ENCODE peak calls at places on chromosome 6, in nine cellular contexts. One of them, this sample, is unnamed.

GRCh38 chr6:147177286-147177685 is 26.9 kb upstream of the STXBP5 start:
- DNase-seq in psoas muscle: no peak
- DNase-seq in GOT3: no peak
- DNase-seq in pancreas: no peak
- DNase-seq in T1000: no peak
- DNase-seq in activated T-helper 9 cell treated with anti-CD3 and anti-CD28 coated beads, Interleukin-2, amount 50 U/mL, for 16 hours: no peak
- DNase-seq in HuH-7: no peak
- DNase-seq in kidney glomerular epithelial cell: no peak
- DNase-seq in omental fat pad: no peak
- DNase-seq in this sample: no peak

GRCh38 chr6:160919713-160920112 is 71.9 kb upstream of the MAP3K4 start:
- DNase-seq in psoas muscle: no peak
- DNase-seq in GOT3: no peak
- DNase-seq in pancreas: no peak
- DNase-seq in T1000: no peak
- DNase-seq in activated T-helper 9 cell treated with anti-CD3 and anti-CD28 coated beads, Interleukin-2, amount 50 U/mL, for 16 hours: no peak
- DNase-seq in HuH-7: no peak
- DNase-seq in kidney glomerular epithelial cell: peak
- DNase-seq in omental fat pad: no peak
- DNase-seq in this sample: peak

GRCh38 chr6:143058987-143059386 is 1.7 kb upstream of the AIG1 start:
- DNase-seq in psoas muscle: no peak
- DNase-seq in GOT3: no peak
- DNase-seq in pancreas: no peak
- DNase-seq in T1000: no peak
- DNase-seq in activated T-helper 9 cell treated with anti-CD3 and anti-CD28 coated beads, Interleukin-2, amount 50 U/mL, for 16 hours: no peak
- DNase-seq in HuH-7: no peak
- DNase-seq in kidney glomerular epithelial cell: no peak
- DNase-seq in omental fat pad: no peak
- DNase-seq in this sample: no peak

GRCh38 chr6:31621991-31622390 is 1.5 kb downstream of the PRRC2A start:
- DNase-seq in psoas muscle: no peak
- DNase-seq in GOT3: no peak
- DNase-seq in pancreas: no peak
- DNase-seq in T1000: no peak
- DNase-seq in activated T-helper 9 cell treated with anti-CD3 and anti-CD28 coated beads, Interleukin-2, amount 50 U/mL, for 16 hours: no peak
- DNase-seq in HuH-7: no peak
- DNase-seq in kidney glomerular epithelial cell: no peak
- DNase-seq in omental fat pad: no peak
- DNase-seq in this sample: no peak

GRCh38 chr6:108737594-108738546 is 110.4 kb upstream of the ARMC2 start:
- DNase-seq in psoas muscle: peak
- DNase-seq in GOT3: peak
- DNase-seq in pancreas: no peak
- DNase-seq in T1000: peak
- DNase-seq in activated T-helper 9 cell treated with anti-CD3 and anti-CD28 coated beads, Interleukin-2, amount 50 U/mL, for 16 hours: no peak
- DNase-seq in HuH-7: no peak
- DNase-seq in kidney glomerular epithelial cell: peak
- DNase-seq in omental fat pad: peak
- DNase-seq in this sample: no peak

GRCh38 chr6:147508073-147508870 is at the start of gene SAMD5:
- DNase-seq in psoas muscle: peak
- DNase-seq in GOT3: no peak
- DNase-seq in pancreas: peak
- DNase-seq in T1000: peak
- DNase-seq in activated T-helper 9 cell treated with anti-CD3 and anti-CD28 coated beads, Interleukin-2, amount 50 U/mL, for 16 hours: no peak
- DNase-seq in HuH-7: peak
- DNase-seq in kidney glomerular epithelial cell: peak
- DNase-seq in omental fat pad: no peak
- DNase-seq in this sample: peak

GRCh38 chr6:22343864-22344263 is 47.0 kb upstream of the PRL start:
- DNase-seq in psoas muscle: no peak
- DNase-seq in GOT3: no peak
- DNase-seq in pancreas: no peak
- DNase-seq in T1000: no peak
- DNase-seq in activated T-helper 9 cell treated with anti-CD3 and anti-CD28 coated beads, Interleukin-2, amount 50 U/mL, for 16 hours: no peak
- DNase-seq in HuH-7: no peak
- DNase-seq in kidney glomerular epithelial cell: no peak
- DNase-seq in omental fat pad: no peak
- DNase-seq in this sample: no peak

GRCh38 chr6:46410330-46410953 is 80.8 kb downstream of the RCAN2 start:
- DNase-seq in psoas muscle: no peak
- DNase-seq in GOT3: no peak
- DNase-seq in pancreas: peak
- DNase-seq in T1000: no peak
- DNase-seq in activated T-helper 9 cell treated with anti-CD3 and anti-CD28 coated beads, Interleukin-2, amount 50 U/mL, for 16 hours: no peak
- DNase-seq in HuH-7: peak
- DNase-seq in kidney glomerular epithelial cell: peak
- DNase-seq in omental fat pad: no peak
- DNase-seq in this sample: peak

GRCh38 chr6:11428351-11428750 is 109.2 kb upstream of the TMEM170B start:
- DNase-seq in psoas muscle: no peak
- DNase-seq in GOT3: no peak
- DNase-seq in pancreas: no peak
- DNase-seq in T1000: no peak
- DNase-seq in activated T-helper 9 cell treated with anti-CD3 and anti-CD28 coated beads, Interleukin-2, amount 50 U/mL, for 16 hours: no peak
- DNase-seq in HuH-7: no peak
- DNase-seq in kidney glomerular epithelial cell: peak
- DNase-seq in omental fat pad: no peak
- DNase-seq in this sample: no peak

GRCh38 chr6:4861564-4861963 is 85.4 kb downstream of the CDYL start:
- DNase-seq in psoas muscle: no peak
- DNase-seq in GOT3: no peak
- DNase-seq in pancreas: no peak
- DNase-seq in T1000: no peak
- DNase-seq in activated T-helper 9 cell treated with anti-CD3 and anti-CD28 coated beads, Interleukin-2, amount 50 U/mL, for 16 hours: no peak
- DNase-seq in HuH-7: no peak
- DNase-seq in kidney glomerular epithelial cell: no peak
- DNase-seq in omental fat pad: no peak
- DNase-seq in this sample: no peak

GRCh38 chr6:133432021-133432989 is 191.1 kb downstream of the EYA4 start:
- DNase-seq in psoas muscle: peak
- DNase-seq in GOT3: no peak
- DNase-seq in pancreas: no peak
- DNase-seq in T1000: no peak
- DNase-seq in activated T-helper 9 cell treated with anti-CD3 and anti-CD28 coated beads, Interleukin-2, amount 50 U/mL, for 16 hours: no peak
- DNase-seq in HuH-7: no peak
- DNase-seq in kidney glomerular epithelial cell: no peak
- DNase-seq in omental fat pad: no peak
- DNase-seq in this sample: no peak

GRCh38 chr6:105087571-105088211 is 92.1 kb downstream of the POPDC3 start:
- DNase-seq in psoas muscle: no peak
- DNase-seq in GOT3: no peak
- DNase-seq in pancreas: no peak
- DNase-seq in T1000: no peak
- DNase-seq in activated T-helper 9 cell treated with anti-CD3 and anti-CD28 coated beads, Interleukin-2, amount 50 U/mL, for 16 hours: no peak
- DNase-seq in HuH-7: no peak
- DNase-seq in kidney glomerular epithelial cell: peak
- DNase-seq in omental fat pad: no peak
- DNase-seq in this sample: no peak

GRCh38 chr6:40042232-40042631 is 108.0 kb upstream of the MOCS1 start:
- DNase-seq in psoas muscle: no peak
- DNase-seq in GOT3: no peak
- DNase-seq in pancreas: no peak
- DNase-seq in T1000: no peak
- DNase-seq in activated T-helper 9 cell treated with anti-CD3 and anti-CD28 coated beads, Interleukin-2, amount 50 U/mL, for 16 hours: no peak
- DNase-seq in HuH-7: no peak
- DNase-seq in kidney glomerular epithelial cell: no peak
- DNase-seq in omental fat pad: no peak
- DNase-seq in this sample: no peak

GRCh38 chr6:106098383-106099234 is 12.5 kb downstream of the PRDM1 start:
- DNase-seq in psoas muscle: no peak
- DNase-seq in GOT3: no peak
- DNase-seq in pancreas: peak
- DNase-seq in T1000: no peak
- DNase-seq in activated T-helper 9 cell treated with anti-CD3 and anti-CD28 coated beads, Interleukin-2, amount 50 U/mL, for 16 hours: peak
- DNase-seq in HuH-7: no peak
- DNase-seq in kidney glomerular epithelial cell: no peak
- DNase-seq in omental fat pad: no peak
- DNase-seq in this sample: peak

GRCh38 chr6:2147737-2148448 is 97.5 kb downstream of the GMDS start:
- DNase-seq in psoas muscle: no peak
- DNase-seq in GOT3: no peak
- DNase-seq in pancreas: no peak
- DNase-seq in T1000: no peak
- DNase-seq in activated T-helper 9 cell treated with anti-CD3 and anti-CD28 coated beads, Interleukin-2, amount 50 U/mL, for 16 hours: no peak
- DNase-seq in HuH-7: no peak
- DNase-seq in kidney glomerular epithelial cell: no peak
- DNase-seq in omental fat pad: no peak
- DNase-seq in this sample: no peak

GRCh38 chr6:45830441-45831139 is 185.1 kb downstream of the CLIC5 start:
- DNase-seq in psoas muscle: no peak
- DNase-seq in GOT3: no peak
- DNase-seq in pancreas: no peak
- DNase-seq in T1000: no peak
- DNase-seq in activated T-helper 9 cell treated with anti-CD3 and anti-CD28 coated beads, Interleukin-2, amount 50 U/mL, for 16 hours: peak
- DNase-seq in HuH-7: no peak
- DNase-seq in kidney glomerular epithelial cell: no peak
- DNase-seq in omental fat pad: no peak
- DNase-seq in this sample: no peak

GRCh38 chr6:155174576-155175174 is 89.1 kb upstream of the CLDN20 start:
- DNase-seq in psoas muscle: no peak
- DNase-seq in GOT3: no peak
- DNase-seq in pancreas: peak
- DNase-seq in T1000: peak
- DNase-seq in activated T-helper 9 cell treated with anti-CD3 and anti-CD28 coated beads, Interleukin-2, amount 50 U/mL, for 16 hours: peak
- DNase-seq in HuH-7: peak
- DNase-seq in kidney glomerular epithelial cell: peak
- DNase-seq in omental fat pad: no peak
- DNase-seq in this sample: no peak

GRCh38 chr6:11538049-11538798 is 675 bp downstream of the TMEM170B start:
- DNase-seq in psoas muscle: peak
- DNase-seq in GOT3: no peak
- DNase-seq in pancreas: peak
- DNase-seq in T1000: no peak
- DNase-seq in activated T-helper 9 cell treated with anti-CD3 and anti-CD28 coated beads, Interleukin-2, amount 50 U/mL, for 16 hours: peak
- DNase-seq in HuH-7: peak
- DNase-seq in kidney glomerular epithelial cell: no peak
- DNase-seq in omental fat pad: no peak
- DNase-seq in this sample: peak

GRCh38 chr6:56055066-56055465 is 179.7 kb upstream of the BMP5 start:
- DNase-seq in psoas muscle: no peak
- DNase-seq in GOT3: no peak
- DNase-seq in pancreas: no peak
- DNase-seq in T1000: no peak
- DNase-seq in activated T-helper 9 cell treated with anti-CD3 and anti-CD28 coated beads, Interleukin-2, amount 50 U/mL, for 16 hours: no peak
- DNase-seq in HuH-7: no peak
- DNase-seq in kidney glomerular epithelial cell: no peak
- DNase-seq in omental fat pad: no peak
- DNase-seq in this sample: no peak

GRCh38 chr6:106411034-106411433 is 50.5 kb downstream of the CRYBG1 start:
- DNase-seq in psoas muscle: no peak
- DNase-seq in GOT3: no peak
- DNase-seq in pancreas: no peak
- DNase-seq in T1000: no peak
- DNase-seq in activated T-helper 9 cell treated with anti-CD3 and anti-CD28 coated beads, Interleukin-2, amount 50 U/mL, for 16 hours: no peak
- DNase-seq in HuH-7: peak
- DNase-seq in kidney glomerular epithelial cell: no peak
- DNase-seq in omental fat pad: no peak
- DNase-seq in this sample: no peak

GRCh38 chr6:24494726-24495515 is at the start of gene ALDH5A1:
- DNase-seq in psoas muscle: peak
- DNase-seq in GOT3: peak
- DNase-seq in pancreas: peak
- DNase-seq in T1000: peak
- DNase-seq in activated T-helper 9 cell treated with anti-CD3 and anti-CD28 coated beads, Interleukin-2, amount 50 U/mL, for 16 hours: peak
- DNase-seq in HuH-7: peak
- DNase-seq in kidney glomerular epithelial cell: peak
- DNase-seq in omental fat pad: no peak
- DNase-seq in this sample: peak

GRCh38 chr6:158707826-158708225 is 58.0 kb downstream of the SYTL3 start:
- DNase-seq in psoas muscle: no peak
- DNase-seq in GOT3: no peak
- DNase-seq in pancreas: no peak
- DNase-seq in T1000: no peak
- DNase-seq in activated T-helper 9 cell treated with anti-CD3 and anti-CD28 coated beads, Interleukin-2, amount 50 U/mL, for 16 hours: no peak
- DNase-seq in HuH-7: no peak
- DNase-seq in kidney glomerular epithelial cell: no peak
- DNase-seq in omental fat pad: no peak
- DNase-seq in this sample: no peak

GRCh38 chr6:8657522-8657921 is 222.2 kb upstream of the SLC35B3 start:
- DNase-seq in psoas muscle: no peak
- DNase-seq in GOT3: no peak
- DNase-seq in pancreas: no peak
- DNase-seq in T1000: no peak
- DNase-seq in activated T-helper 9 cell treated with anti-CD3 and anti-CD28 coated beads, Interleukin-2, amount 50 U/mL, for 16 hours: no peak
- DNase-seq in HuH-7: no peak
- DNase-seq in kidney glomerular epithelial cell: no peak
- DNase-seq in omental fat pad: no peak
- DNase-seq in this sample: no peak

GRCh38 chr6:90424580-90424979 is 127.9 kb upstream of the BACH2 start:
- DNase-seq in psoas muscle: no peak
- DNase-seq in GOT3: no peak
- DNase-seq in pancreas: no peak
- DNase-seq in T1000: no peak
- DNase-seq in activated T-helper 9 cell treated with anti-CD3 and anti-CD28 coated beads, Interleukin-2, amount 50 U/mL, for 16 hours: no peak
- DNase-seq in HuH-7: no peak
- DNase-seq in kidney glomerular epithelial cell: no peak
- DNase-seq in omental fat pad: no peak
- DNase-seq in this sample: no peak